ENCODE peak calls at places on chromosomes 13 and 19, in eight cellular contexts. F, P, U, Q, C, V, W and T are unnamed samples.

GRCh38 chr19:13234518-13234917 is 84.3 kb downstream of the IER2 start:
- DNase-seq in F (peak; percentile 9), P (no peak), U (peak; percentile 18), Q (peak; percentile 24), C (peak; percentile 51), V (peak; percentile 16), W (peak; percentile 44), T (peak; percentile 66)

GRCh38 chr19:16514383-16515019 is 18.3 kb downstream of the C19orf44 start:
- DNase-seq in F (no peak), P (no peak), U (no peak), Q (no peak), C (no peak), V (no peak), W (no peak), T (no peak)

GRCh38 chr19:1076951-1077350 is 10.0 kb downstream of the ARHGAP45 start:
- DNase-seq in F (no peak), P (peak; percentile 71), U (peak; percentile 42), Q (no peak), C (peak; percentile 96), V (no peak), W (no peak), T (peak; percentile 95)

GRCh38 chr19:3698386-3698950 is 1.8 kb downstream of the PIP5K1C start:
- DNase-seq in F (peak; percentile 41), P (no peak), U (no peak), Q (no peak), C (no peak), V (no peak), W (no peak), T (no peak)

GRCh38 chr13:48828962-48829405 is 146.7 kb upstream of the FNDC3A start:
- DNase-seq in F (no peak), P (no peak), U (no peak), Q (no peak), C (no peak), V (no peak), W (no peak), T (no peak)

GRCh38 chr19:10968527-10969081 is 7.8 kb downstream of the SMARCA4 start:
- DNase-seq in F (no peak), P (no peak), U (no peak), Q (no peak), C (peak; percentile 34), V (no peak), W (no peak), T (peak; percentile 79)

GRCh38 chr13:72295173-72295572 is 428.2 kb upstream of the DACH1 start:
- DNase-seq in F (peak; percentile 32), P (no peak), U (no peak), Q (peak; percentile 44), C (no peak), V (peak; percentile 47), W (no peak), T (no peak)

GRCh38 chr19:45780448-45781281 is 1.6 kb downstream of the DMPK start:
- DNase-seq in F (no peak), P (no peak), U (no peak), Q (no peak), C (no peak), V (no peak), W (no peak), T (no peak)

GRCh38 chr19:38251564-38252051 is 4.6 kb downstream of the PPP1R14A start:
- DNase-seq in F (peak; percentile 41), P (peak; percentile 85), U (peak; percentile 88), Q (peak; percentile 31), C (no peak), V (no peak), W (no peak), T (no peak)

DNA sequence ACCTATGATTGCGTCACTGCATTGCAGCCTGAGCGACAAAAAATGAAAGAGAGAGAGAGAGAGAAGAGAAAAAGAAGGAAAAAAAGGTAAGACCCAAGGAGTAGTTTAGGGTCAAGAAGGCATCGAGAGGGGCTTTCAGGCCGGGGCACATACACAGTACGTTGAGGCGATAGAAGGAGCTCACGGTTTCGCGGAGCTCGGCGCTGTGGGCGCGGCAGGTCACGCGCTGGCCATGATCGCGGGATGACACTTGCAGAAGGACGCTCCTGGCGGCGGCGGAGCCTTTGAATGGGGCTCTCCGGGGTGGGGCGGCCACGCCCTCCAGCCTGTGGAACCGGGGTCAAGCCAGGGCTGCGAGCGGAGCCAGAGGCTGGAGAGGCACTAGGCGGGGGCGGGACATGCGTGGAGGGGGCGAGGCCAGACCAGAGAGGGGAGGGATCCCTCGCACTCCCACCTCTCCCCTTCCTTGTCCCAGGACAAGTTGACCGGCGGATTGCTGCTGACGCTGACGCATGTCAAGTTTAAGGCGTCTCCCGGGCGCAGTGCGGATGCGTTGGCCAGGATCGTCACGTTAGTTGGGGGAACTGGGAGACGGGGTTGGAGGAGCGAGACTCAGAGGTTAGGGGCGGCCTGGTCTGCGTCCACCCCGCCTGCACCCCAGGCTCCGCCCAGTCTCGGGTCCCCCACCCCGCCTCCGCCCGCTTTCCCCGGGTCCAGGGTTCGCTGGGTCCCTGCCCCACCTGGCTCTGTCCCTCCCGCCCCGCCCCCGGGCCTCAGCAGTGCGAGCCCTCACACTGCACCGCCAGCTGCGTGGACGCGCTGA is 6.9 kb downstream of the NPHS1 start:
- DNase-seq in F (no peak), P (no peak), U (no peak), Q (no peak), C (no peak), V (no peak), W (peak; percentile 49), T (no peak)
- H3K4me3 ChIP-seq in F (no peak overlapping the region), P (no peak overlapping the region), U (peak overlapping the region; percentile 20), Q (no peak overlapping the region), C (peak overlapping the region; percentile 27), V (no peak overlapping the region), W (peak overlapping the region; percentile 0), T (no peak overlapping the region)

DNA sequence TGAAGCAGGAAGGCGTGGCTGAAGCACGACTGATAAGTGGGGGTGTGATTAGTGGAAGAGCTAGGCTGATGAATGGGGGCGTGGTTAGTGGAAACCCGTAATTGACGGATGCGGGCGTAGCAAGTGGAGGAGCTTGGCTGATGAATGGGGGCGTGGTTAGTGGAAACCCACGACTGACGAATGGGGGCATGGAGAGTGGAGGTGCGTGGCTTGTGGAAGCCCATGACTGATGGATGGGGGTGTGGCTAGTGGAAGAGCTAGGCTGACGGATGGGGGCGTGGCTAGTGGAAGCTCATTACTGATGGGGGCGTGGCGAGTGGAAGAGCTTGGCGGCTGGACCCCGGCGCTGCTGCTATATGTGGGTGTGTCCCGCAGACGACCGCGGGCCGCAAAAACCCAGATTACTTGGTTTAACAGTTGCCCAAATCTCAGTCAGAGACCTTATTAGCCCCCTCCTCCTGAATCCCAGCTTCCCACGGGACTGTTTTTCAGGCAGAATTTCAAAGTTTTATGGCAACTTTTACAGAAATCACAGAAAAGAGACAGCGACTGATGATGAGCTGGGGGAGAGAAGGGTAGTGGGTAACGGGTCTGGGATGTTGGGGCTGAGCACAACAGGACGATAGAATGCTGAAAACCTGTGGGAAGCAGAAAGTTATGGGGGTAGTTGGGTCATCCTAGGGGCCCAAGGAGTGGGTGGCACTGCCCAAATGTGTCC is 9.0 kb upstream of the MEIS3 start:
- DNase-seq in F (peak; percentile 86), P (peak; percentile 93), U (peak; percentile 90), Q (peak; percentile 97), C (peak; percentile 62), V (peak; percentile 88), W (peak; percentile 100), T (peak; percentile 100)
- H3K4me3 ChIP-seq in F (peak overlapping the region; percentile 47), P (no peak overlapping the region), U (no peak overlapping the region), Q (peak overlapping the region; percentile 48), C (no peak overlapping the region), V (peak overlapping the region; percentile 15), W (peak overlapping the region; percentile 14), T (peak overlapping the region; percentile 50)

DNA sequence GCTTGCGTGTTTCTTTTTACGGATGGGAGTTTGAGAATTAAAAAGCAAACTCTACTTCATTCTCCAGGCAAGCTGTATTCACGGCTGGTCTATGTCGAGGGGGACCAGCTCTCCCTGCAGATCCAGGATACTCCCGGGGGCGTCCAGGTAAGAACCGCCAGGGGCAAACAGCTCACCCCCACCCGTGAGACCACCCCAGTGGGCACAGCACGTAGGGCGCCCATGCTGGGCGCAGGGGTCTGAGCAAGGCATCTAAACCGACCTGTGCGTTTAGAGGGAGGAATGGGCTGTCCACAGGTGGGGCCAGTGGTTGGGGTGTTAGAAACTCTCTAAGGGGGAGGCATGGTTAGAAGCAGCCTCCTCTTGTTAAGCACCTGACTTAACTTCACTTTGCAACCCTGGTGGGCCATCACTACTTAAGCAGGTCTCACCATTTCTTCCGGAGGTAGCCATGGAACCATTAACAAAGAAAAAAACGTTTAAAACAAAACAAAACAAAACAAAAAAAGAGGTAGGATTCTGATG is 1.0 kb downstream of the RASL11A start:
- DNase-seq in F (no peak), P (no peak), U (no peak), Q (no peak), C (no peak), V (no peak), W (no peak), T (no peak)
- H3K4me3 ChIP-seq in F (peak overlapping the region; percentile 94), P (peak overlapping the region; percentile 69), U (peak overlapping the region; percentile 91), Q (peak overlapping the region; percentile 73), C (peak overlapping the region; percentile 95), V (peak overlapping the region; percentile 69), W (peak overlapping the region; percentile 53), T (peak overlapping the region; percentile 63)

DNA sequence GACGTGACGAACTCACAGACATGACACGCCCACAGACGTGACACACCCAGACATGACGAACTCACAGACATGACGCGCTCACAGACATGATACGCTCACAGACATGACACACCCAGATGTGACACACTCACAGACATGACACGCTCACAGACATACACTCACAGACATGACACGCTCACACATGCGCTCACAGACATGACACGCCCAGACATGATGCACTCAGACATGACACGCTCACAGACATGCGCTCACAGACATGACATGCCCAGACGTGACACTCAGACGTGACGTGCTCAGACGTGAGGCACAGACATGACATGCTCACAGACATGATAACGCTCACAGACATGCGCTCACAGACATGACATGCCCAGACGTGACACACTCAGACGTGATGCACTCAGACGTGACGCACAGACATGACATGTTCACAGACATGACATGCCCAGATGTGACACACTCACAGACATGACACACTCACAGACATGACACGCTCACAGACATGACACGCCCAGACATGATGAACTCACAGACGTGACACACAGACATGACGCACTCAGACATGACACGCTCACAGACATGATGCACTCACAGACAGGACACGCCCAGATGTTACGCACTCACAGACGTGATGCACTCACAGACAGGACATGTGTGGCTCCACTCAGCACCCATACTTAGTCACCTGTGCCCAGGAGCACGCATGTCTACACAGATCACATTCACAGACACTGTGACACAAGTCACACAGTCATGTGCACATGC is 8.1 kb downstream of the ERFL start:
- DNase-seq in F (no peak), P (no peak), U (no peak), Q (no peak), C (no peak), V (no peak), W (no peak), T (no peak)
- H3K4me3 ChIP-seq in F (no peak overlapping the region), P (no peak overlapping the region), U (no peak overlapping the region), Q (no peak overlapping the region), C (no peak overlapping the region), V (no peak overlapping the region), W (no peak overlapping the region), T (no peak overlapping the region)

DNA sequence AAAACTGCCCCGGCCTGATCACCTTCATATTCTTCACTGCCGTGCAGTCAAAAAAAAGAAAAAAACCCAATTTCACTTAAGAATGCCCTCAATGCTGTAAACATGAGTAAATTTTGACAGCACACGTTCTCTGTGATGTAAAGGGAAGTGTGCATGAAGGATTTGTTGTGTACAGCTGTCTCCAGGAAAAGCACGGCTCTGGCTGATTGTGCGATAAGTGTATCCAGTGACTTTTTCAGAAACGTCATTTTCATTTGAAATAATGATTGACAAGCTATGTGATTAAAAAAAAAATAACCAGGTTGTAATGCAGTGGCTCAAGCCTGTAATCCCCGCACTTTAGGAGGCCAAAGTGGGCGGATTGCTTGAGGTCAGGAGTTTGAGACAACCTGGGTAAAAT is 39.6 kb downstream of the ANKRD10 start:
- DNase-seq in F (no peak), P (no peak), U (no peak), Q (no peak), C (no peak), V (no peak), W (no peak), T (no peak)
- H3K4me3 ChIP-seq in F (no peak overlapping the region), P (no peak overlapping the region), U (peak overlapping the region; percentile 53), Q (no peak overlapping the region), C (no peak overlapping the region), V (no peak overlapping the region), W (peak overlapping the region; percentile 41), T (peak overlapping the region; percentile 43)